ENCODE peak calls at places on chromosome 12, in eight cellular contexts. J is OCI-LY7, A is fibroblast of mammary gland, R is left ventricle myocardium inferior, H is cardiac fibroblast, W is GM12865, B is GM23248, P is endodermal cell. X is an unnamed sample.

GRCh38 chr12:77720258-77720657 is 110.4 kb upstream of the NAV3 start:
- DNase-seq in H (no peak), A (peak), B (peak), W (no peak), P (no peak), J (peak), R (no peak), X (no peak)

GRCh38 chr12:132204822-132205270 is 60.6 kb downstream of the NOC4L start:
- DNase-seq in H (no peak), J (no peak), B (peak), A (no peak), R (no peak), W (no peak), P (no peak), X (no peak)

GRCh38 chr12:94134226-94134795 is 14.1 kb upstream of the PLXNC1 start:
- DNase-seq in P (peak), B (peak), J (peak), H (peak), A (peak), R (no peak), W (peak), X (peak)

GRCh38 chr12:120903382-120903817 is 758 bp downstream of the SPPL3 start:
- DNase-seq in H (peak), J (peak), A (peak), P (peak), W (peak), B (peak), R (peak), X (peak)

GRCh38 chr12:57621497-57622292 is 10.5 kb downstream of the ARHGEF25 start:
- DNase-seq in A (peak), W (peak), J (peak), B (peak), H (peak), R (peak), P (peak), X (no peak)

GRCh38 chr12:7091171-7091570 is 1.1 kb downstream of the C1R start:
- DNase-seq in H (no peak), A (no peak), W (no peak), P (no peak), J (no peak), R (no peak), B (no peak), X (no peak)

GRCh38 chr12:52232233-52232915 is 669 bp upstream of the KRT7 start:
- DNase-seq in A (no peak), P (no peak), W (no peak), J (no peak), B (no peak), H (no peak), R (no peak), X (no peak)

GRCh38 chr12:65300679-65301349 is 22.3 kb downstream of the MSRB3 start:
- DNase-seq in W (peak), B (peak), A (peak), P (peak), H (peak), J (peak), R (no peak), X (no peak)

GRCh38 chr12:52865090-52865944 is 16.5 kb upstream of the KRT78 start:
- DNase-seq in W (peak), A (peak), H (peak), B (peak), P (peak), J (peak), R (peak), X (peak)

GRCh38 chr12:114481200-114481535 is 75.2 kb upstream of the TBX5 start:
- DNase-seq in B (peak), A (no peak), J (no peak), P (peak), R (no peak), W (no peak), H (no peak), X (no peak)

GRCh38 chr12:1834186-1834925 is 14.0 kb downstream of the LRTM2 start:
- DNase-seq in P (no peak), H (no peak), A (no peak), R (no peak), W (no peak), B (no peak), J (no peak), X (no peak)

DNA sequence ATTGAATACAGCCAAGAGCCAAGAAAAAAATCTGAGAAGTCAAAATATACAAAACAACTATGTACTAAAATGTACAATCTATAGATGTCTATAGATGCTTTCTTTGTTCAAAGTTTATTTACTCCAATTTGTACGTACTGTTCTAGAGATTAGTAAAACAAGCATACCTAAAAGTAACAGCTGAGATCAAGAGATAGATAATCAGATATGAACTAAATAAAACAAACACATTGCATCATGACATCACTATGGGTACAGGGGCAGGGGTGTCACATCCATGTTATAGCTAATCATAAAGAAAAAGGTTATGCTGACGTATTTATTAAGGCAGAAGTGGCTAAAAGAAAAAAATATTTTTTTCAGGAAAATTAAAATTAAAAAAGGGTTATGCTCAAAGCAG is 72.0 kb upstream of the BBS10 start:
- DNase-seq in H (no peak), J (no peak), W (no peak), P (no peak), B (no peak), A (no peak), R (no peak), X (no peak)
- H3K4me3 ChIP-seq in H (no peak), J (no peak), W (no peak), P (no peak), B (no peak), A (no peak), R (no peak), X (no peak)

GRCh38 chr12:106758349-106758951 is 16.0 kb upstream of the RIC8B start:
- DNase-seq in J (no peak), A (no peak), R (no peak), P (no peak), B (no peak), W (no peak), H (no peak), X (no peak)

GRCh38 chr12:106757623-106758348 is 16.7 kb upstream of the RIC8B start:
- DNase-seq in W (no peak), J (peak), B (no peak), A (no peak), P (no peak), R (no peak), H (no peak), X (no peak)

GRCh38 chr12:106760184-106760531 is 14.3 kb upstream of the RIC8B start:
- DNase-seq in H (no peak), P (peak), J (peak), A (peak), R (no peak), W (peak), B (no peak), X (no peak)

GRCh38 chr12:106764738-106765137 is 9.7 kb upstream of the RIC8B start:
- DNase-seq in P (no peak), R (no peak), W (no peak), H (peak), J (no peak), A (peak), B (peak), X (peak)

DNA sequence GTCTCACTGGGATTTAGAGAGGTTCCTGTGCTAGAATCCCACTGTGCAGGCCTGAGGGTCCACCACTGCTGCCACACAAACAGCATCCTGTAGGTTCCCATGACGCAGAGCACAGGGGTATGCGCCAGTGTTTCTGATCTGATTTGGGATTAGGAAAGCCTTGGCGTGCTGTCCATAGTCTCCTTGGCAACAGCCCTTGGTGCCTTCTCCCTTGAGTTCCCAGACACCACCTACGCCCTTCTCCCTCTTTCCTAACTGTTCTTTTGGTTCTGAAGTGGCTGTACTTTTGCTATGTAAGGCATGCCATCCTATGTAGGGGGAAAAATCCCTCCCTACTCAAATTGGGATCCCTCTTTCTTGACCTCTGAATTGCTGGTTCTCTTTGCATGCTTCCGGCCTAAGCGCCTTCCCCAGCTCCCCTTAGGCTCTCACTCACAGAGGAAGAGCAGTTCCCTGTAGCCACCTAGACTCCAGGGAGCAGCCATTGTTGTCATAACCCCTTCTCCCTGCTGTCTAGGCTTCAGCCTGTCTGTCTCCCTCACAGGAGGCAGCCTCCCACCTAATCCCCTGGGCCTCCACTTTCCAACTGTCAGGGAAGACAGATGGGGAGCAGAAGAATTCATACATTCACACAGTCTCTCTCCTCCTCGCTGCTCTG is 14.8 kb upstream of the RIC8B start:
- DNase-seq in A (peak), B (peak), P (no peak), W (no peak), H (no peak), R (no peak), J (no peak), X (no peak)
- H3K4me3 ChIP-seq in A (no peak), B (no peak), P (no peak), W (peak), H (no peak), R (no peak), J (peak), X (no peak)

DNA sequence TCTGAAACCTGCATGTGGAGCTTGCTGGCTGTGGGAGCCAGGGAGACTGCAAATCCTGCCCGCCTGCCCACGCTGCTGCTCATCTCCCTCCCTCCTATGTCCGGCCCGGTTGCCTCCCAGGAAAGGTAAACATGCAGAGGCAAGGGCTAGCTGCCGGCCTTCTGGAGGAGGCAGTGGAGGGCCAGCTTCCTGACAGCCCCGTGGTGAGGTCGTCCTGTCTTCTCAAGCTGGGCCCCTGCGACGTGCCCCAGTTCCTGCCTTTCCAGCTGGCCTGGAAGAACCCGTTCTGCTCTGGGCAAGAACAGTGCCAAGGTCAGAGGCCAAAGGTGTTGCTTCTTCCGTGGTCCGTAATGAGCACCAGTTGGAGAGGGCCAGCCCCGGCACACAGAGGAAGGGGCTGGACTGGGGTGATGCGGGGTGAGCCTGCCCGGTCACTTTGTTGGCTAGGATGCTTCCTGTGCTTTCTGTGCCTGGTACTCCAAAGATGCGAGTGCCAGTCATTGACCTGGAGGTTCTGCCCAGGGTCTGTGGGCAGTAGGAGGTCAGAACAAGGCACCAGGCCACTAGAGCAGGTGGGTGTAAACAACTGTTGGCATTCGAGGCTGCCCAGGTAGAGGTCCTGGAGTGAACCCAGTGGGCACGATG is 25.3 kb downstream of the TPCN1 start:
- DNase-seq in H (no peak), W (no peak), P (peak), J (no peak), B (no peak), A (no peak), R (no peak), X (no peak)
- H3K4me3 ChIP-seq in H (no peak), W (no peak), P (no peak), J (no peak), B (no peak), A (no peak), R (peak), X (no peak)

DNA sequence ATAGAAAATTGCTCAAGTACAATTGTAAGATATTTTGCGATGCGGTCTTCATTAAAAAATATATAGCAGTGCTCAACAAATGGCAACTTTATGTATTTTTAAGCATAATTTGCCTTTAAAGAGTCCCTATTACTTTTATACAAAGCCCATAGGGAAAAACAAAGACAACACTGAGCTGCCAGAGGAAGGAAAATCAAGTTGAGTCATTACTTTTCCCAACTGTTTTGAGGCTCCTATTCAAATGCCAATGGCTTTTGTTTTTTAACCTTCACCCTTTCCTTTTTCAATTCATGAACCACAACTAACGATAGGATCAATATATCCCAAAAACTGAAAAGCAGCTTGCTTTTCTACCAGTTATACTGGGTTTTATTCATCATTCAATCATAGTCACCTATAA is 157.6 kb upstream of the PLEKHA5 start:
- DNase-seq in J (no peak), H (no peak), A (no peak), R (no peak), W (no peak), P (no peak), B (no peak), X (no peak)
- H3K4me3 ChIP-seq in J (no peak), H (no peak), A (no peak), R (no peak), W (no peak), P (no peak), B (no peak), X (no peak)

DNA sequence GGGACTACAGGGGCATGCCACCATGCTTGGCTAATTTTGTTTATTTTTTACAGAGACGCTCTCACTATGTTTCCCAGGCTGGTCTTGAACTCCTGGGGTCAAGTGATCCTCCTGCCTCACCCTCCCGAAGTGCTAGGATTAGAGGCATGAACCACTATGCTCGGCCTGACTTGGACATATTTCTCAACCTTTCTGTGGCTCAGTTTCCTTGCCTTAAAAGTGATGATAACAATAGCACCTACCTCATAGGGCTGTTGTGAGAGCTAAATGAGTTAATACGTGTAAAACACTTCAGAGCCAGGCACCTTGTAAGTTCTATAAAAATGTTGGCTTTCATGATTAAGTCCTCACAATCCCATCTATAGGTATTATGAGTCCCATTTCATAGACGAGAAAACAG is 89.2 kb upstream of the METAP2 start:
- DNase-seq in R (no peak), B (no peak), A (no peak), P (no peak), J (no peak), H (no peak), W (no peak), X (no peak)
- H3K4me3 ChIP-seq in R (peak), B (peak), A (no peak), P (no peak), J (peak), H (no peak), W (no peak), X (no peak)